ENCODE peak calls at places on chromosomes 11 and 22, in five cellular contexts. C, D, K, L and E are unnamed samples. For H3K9me3, H3K4me1 and H3K27me3, the result is how much of the 10 kb centered on the place peaks cover.

GRCh38 chr11:115497303-115497702 is 6.9 kb downstream of the CADM1 start:
- DNase-seq in D (no peak), L (no peak), C (no peak), K (no peak), E (no peak)

GRCh38 chr11:63841554-63841953 is 2.6 kb downstream of the MARK2 start:
- DNase-seq in K (no peak), D (peak), L (no peak), C (peak), E (no peak)

GRCh38 chr11:1693327-1694063 is 3.5 kb upstream of the KRTAP5-6 start:
- DNase-seq in D (peak), L (peak), K (peak), C (peak), E (peak)

GRCh38 chr11:65699306-65699705 is 12.7 kb upstream of the KAT5 start:
- DNase-seq in D (no peak), C (no peak), L (no peak), K (no peak), E (no peak)

GRCh38 chr11:68113986-68114385 is 7.2 kb downstream of the CHKA start:
- DNase-seq in K (no peak), L (no peak), C (no peak), D (peak), E (no peak)

GRCh38 chr11:65858354-65859133 is 564 bp upstream of the CFL1 start:
- DNase-seq in L (no peak), C (no peak), D (no peak), K (no peak), E (no peak)

GRCh38 chr11:126607374-126607773 is 251.9 kb downstream of the ST3GAL4 start:
- DNase-seq in C (peak), D (peak), K (no peak), L (peak), E (peak)

GRCh38 chr11:67652965-67653845 is 2.7 kb upstream of the ACY3 start:
- DNase-seq in C (no peak), D (no peak), L (no peak), K (no peak), E (no peak)

GRCh38 chr22:47290706-47291430 is 528.4 kb downstream of the TBC1D22A start:
- DNase-seq in C (no peak), K (no peak), D (no peak), L (no peak), E (no peak)

GRCh38 chr11:92332986-92333385 is 108.4 kb downstream of the FAT3 start:
- DNase-seq in L (no peak), K (no peak), D (peak), C (no peak), E (no peak)

GRCh38 chr11:91163619-91164451 is 941.0 kb upstream of the CHORDC1 start:
- DNase-seq in D (no peak), K (no peak), L (peak), C (no peak), E (no peak)

GRCh38 chr11:67368621-67369020 is 4.8 kb downstream of the CLCF1 start:
- DNase-seq in C (no peak), K (no peak), D (peak), L (no peak), E (no peak)

GRCh38 chr11:1129143-1129665 is 28.5 kb upstream of the MUC5AC start:
- DNase-seq in D (no peak), L (no peak), K (no peak), C (peak), E (no peak)

GRCh38 chr11:117097567-117098268 is 510 bp downstream of the SIK3 start:
- DNase-seq in K (no peak), D (peak), C (peak), L (peak), E (no peak)

GRCh38 chr11:64854534-64855502 is 10.4 kb upstream of the CDC42BPG start:
- DNase-seq in L (no peak), D (peak), C (peak), K (no peak), E (no peak)

GRCh38 chr22:49300241-49300640 is 527.4 kb downstream of the BRD1 start:
- DNase-seq in D (no peak), L (no peak), C (no peak), K (no peak), E (no peak)

GRCh38 chr22:49297871-49298721 is 529.6 kb downstream of the BRD1 start:
- DNase-seq in D (no peak), K (no peak), L (no peak), C (no peak), E (no peak)

GRCh38 chr22:49297286-49297870 is 530.3 kb downstream of the BRD1 start:
- DNase-seq in L (no peak), C (no peak), K (no peak), D (no peak), E (no peak)

GRCh38 chr22:49299821-49300231 is 527.8 kb downstream of the BRD1 start:
- DNase-seq in D (no peak), C (no peak), K (no peak), L (no peak), E (no peak)

DNA sequence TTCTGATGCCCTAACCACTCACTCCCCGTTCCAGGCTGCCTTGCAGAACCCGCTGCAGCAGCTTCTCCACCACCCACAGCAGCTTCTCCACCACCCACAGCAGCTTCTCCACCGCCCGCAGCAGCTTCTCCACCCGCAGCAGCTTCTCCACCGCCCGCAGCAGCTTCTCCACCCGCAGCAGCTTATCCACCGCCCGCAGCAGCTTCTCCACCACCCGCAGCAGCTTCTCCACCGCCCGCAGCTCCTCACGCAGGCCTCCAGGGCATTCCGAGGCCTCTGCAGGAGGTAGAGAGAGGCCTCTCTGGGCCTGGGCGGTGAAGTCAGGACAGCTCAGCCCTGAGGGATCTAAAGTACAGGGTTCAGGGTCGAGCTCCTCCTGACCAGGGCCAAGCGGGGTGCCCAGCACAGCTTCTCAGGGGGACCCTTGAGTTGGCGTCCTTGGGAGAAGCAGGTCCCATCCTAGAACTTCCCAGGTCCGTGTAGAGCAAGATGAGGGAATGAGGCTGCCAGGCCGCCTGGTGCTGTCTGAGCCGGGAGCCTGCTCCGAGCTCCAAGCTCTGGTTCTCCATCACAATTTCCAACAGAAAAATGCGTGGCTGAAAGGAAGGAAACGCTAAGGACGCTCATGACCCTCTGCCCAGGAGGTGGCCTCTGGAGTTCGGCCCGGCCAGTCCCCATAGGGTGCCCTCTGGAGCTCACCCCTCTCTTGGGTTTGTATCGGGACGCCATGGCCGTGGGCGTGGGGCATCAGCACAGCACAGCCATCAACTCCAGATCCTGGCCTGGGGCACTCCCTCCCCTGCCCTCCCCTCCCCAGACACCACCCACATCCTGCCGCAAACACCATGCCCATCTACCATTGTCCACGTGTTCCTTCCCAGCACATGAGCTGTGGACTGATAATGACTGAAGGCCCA is 528.6 kb downstream of the BRD1 start:
- DNase-seq in L (no peak), K (no peak), D (no peak), C (no peak), E (no peak)
- H3K9me3 ChIP-seq in L (under half), K (under half), D (under half), C (under half), E (under half)

GRCh38 chr11:118778898-118779297 is 12.1 kb downstream of the DDX6 start:
- DNase-seq in K (no peak), L (no peak), C (no peak), D (no peak), E (no peak)
- H3K4me1 ChIP-seq in K (under half), L (under half), C (half or more), D (under half), E (under half)

GRCh38 chr22:20427104-20427944 is 10.3 kb downstream of the SCARF2 start:
- DNase-seq in K (no peak), C (no peak), L (no peak), D (no peak), E (no peak)
- H3K27me3 ChIP-seq in K (under half), C (under half), L (under half), D (under half), E (under half)

GRCh38 chr22:48741540-48741939 is 1086.1 kb downstream of the BRD1 start:
- DNase-seq in D (no peak), C (no peak), K (no peak), L (no peak), E (no peak)

GRCh38 chr22:48740086-48740730 is 1087.5 kb downstream of the BRD1 start:
- DNase-seq in L (no peak), K (no peak), D (no peak), C (no peak), E (no peak)

GRCh38 chr22:48742191-48742555 is 1085.5 kb downstream of the BRD1 start:
- DNase-seq in K (no peak), D (no peak), L (no peak), C (no peak), E (no peak)

GRCh38 chr22:48739348-48740085 is 1088.2 kb downstream of the BRD1 start:
- DNase-seq in C (no peak), K (no peak), D (no peak), L (no peak), E (no peak)

DNA sequence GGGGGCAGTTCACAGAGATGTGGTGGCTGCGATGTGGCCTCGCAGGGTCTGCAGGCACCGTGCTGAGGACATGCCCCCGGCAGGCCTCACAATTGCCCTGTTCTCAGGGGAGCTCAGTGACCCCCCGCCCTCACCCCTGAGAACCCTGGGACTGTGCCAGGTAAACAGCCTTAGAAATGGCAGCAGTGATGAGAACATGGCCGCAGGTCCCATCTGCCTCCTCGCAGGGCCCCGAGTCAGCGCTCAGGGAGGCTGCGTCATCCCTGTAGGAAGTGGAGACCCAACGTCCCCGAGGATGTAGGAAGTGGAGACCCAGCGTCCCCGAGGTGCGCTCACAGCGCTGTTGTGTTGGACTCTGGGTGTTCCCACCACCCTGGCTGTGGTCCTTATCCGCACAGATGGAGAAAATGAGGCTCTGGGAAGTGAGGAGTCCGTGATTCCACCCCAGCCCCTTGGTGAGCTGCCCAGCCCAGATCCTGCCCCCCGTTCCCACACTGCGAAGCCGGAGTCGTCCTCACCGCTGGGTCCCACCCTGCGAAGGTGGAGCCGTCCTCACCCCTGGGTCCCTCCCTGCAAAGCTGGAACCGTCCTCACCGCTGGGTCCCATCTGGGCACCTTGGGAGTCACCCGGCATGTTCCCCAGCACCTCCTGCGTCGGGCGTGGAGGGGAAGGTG is 1086.8 kb downstream of the BRD1 start:
- DNase-seq in C (no peak), K (no peak), D (no peak), L (no peak), E (no peak)
- H3K9me3 ChIP-seq in C (under half), K (under half), D (under half), L (under half), E (under half)

GRCh38 chr11:36412781-36413383 is 97.2 kb downstream of the TRAF6 start:
- DNase-seq in L (no peak), K (no peak), C (no peak), D (peak), E (no peak)
- H3K4me1 ChIP-seq in L (under half), K (under half), C (under half), D (under half), E (under half)

GRCh38 chr11:27719575-27719925 is 19.3 kb upstream of the BDNF start:
- DNase-seq in C (no peak), K (no peak), L (no peak), D (peak), E (no peak)

GRCh38 chr11:27722117-27722844 is 22.0 kb upstream of the BDNF start:
- DNase-seq in K (no peak), D (peak), C (no peak), L (peak), E (no peak)

GRCh38 chr11:27718853-27719574 is 18.8 kb upstream of the BDNF start:
- DNase-seq in K (no peak), D (peak), C (no peak), L (peak), E (no peak)

GRCh38 chr11:27721505-27722116 is 21.4 kb upstream of the BDNF start:
- DNase-seq in D (no peak), C (no peak), K (no peak), L (no peak), E (no peak)

GRCh38 chr11:27720277-27720830 is 20.1 kb upstream of the BDNF start:
- DNase-seq in D (peak), L (peak), K (no peak), C (no peak), E (no peak)
- H3K27me3 ChIP-seq in D (under half), L (half or more), K (under half), C (under half), E (under half)